ENCODE peak calls at places on chromosomes 12 and 14, in eight cellular contexts. O is esophagus muscularis mucosa, P is Karpas-422, Q is SK-N-SH, K is astrocyte, R is lung, F is right atrium auricular region, E is AG04450. B is an unnamed sample.

GRCh38 chr12:52612431-52613290 is 5.7 kb downstream of the KRT73 start:
- DNase-seq in O (peak), P (no peak), Q (no peak), K (no peak), R (no peak), F (peak), E (no peak), B (peak)

GRCh38 chr12:11059784-11060183 is 2.3 kb downstream of the TAS2R46 start:
- DNase-seq in O (no peak), P (no peak), Q (no peak), K (no peak), R (no peak), F (no peak), E (no peak), B (no peak)

GRCh38 chr12:79690606-79691298 is at the start of gene PAWR:
- DNase-seq in O (no peak), P (peak), Q (peak), K (peak), R (peak), F (no peak), E (no peak), B (peak)

GRCh38 chr14:101559624-101560533 is 1.4 kb upstream of the DIO3 start:
- DNase-seq in O (no peak), P (no peak), Q (peak), K (peak), R (no peak), F (no peak), E (no peak), B (no peak)

GRCh38 chr14:30015471-30015870 is 87.8 kb upstream of the PRKD1 start:
- DNase-seq in O (no peak), P (no peak), Q (no peak), K (peak), R (no peak), F (no peak), E (no peak), B (no peak)

GRCh38 chr12:85856966-85857365 is 17.1 kb upstream of the NTS start:
- DNase-seq in O (no peak), P (no peak), Q (no peak), K (no peak), R (no peak), F (no peak), E (no peak), B (peak)

GRCh38 chr12:98997-99396 is 32.4 kb downstream of the IQSEC3 start:
- DNase-seq in O (no peak), P (no peak), Q (no peak), K (no peak), R (no peak), F (no peak), E (no peak), B (no peak)

GRCh38 chr14:59253527-59253926 is 65.1 kb downstream of the DAAM1 start:
- DNase-seq in O (no peak), P (no peak), Q (no peak), K (no peak), R (no peak), F (no peak), E (no peak), B (no peak)

GRCh38 chr12:62123721-62124203 is 136.4 kb upstream of the USP15 start:
- DNase-seq in O (no peak), P (peak), Q (peak), K (peak), R (no peak), F (no peak), E (peak), B (no peak)

GRCh38 chr12:122732611-122733010 is 2.0 kb upstream of the HCAR1 start:
- DNase-seq in O (no peak), P (peak), Q (no peak), K (no peak), R (no peak), F (no peak), E (no peak), B (no peak)

DNA sequence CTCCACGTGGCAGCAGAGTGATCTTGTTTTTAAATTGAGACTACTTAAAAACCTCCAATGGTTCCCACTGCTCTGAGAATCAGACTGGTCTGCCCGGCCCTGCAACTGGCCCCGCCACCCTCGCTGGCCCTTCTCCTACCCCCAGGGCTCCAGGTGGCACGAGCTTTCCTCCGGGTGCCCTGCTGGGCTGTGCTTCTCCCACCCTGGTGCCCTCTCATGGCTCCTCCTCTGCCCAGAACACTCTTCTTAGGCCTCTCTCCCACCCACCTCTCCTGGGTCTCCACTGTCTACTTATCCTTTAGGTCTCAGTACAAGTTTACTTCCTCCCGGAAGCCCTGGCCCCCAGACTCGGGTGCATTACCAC is 26.5 kb downstream of the CCDC92 start:
- DNase-seq in O (no peak), P (no peak), Q (no peak), K (no peak), R (no peak), F (no peak), E (no peak), B (peak)
- H3K27ac ChIP-seq in O (no peak), P (no peak), Q (no peak), K (no peak), R (no peak), F (no peak), E (no peak), B (no peak)

GRCh38 chr14:34018125-34018524 is 67.3 kb upstream of the EGLN3 start:
- DNase-seq in O (no peak), P (no peak), Q (no peak), K (no peak), R (no peak), F (no peak), E (no peak), B (no peak)
- H3K4me3 ChIP-seq in O (no peak), P (peak), Q (no peak), K (no peak), R (no peak), F (peak), E (no peak), B (peak)

GRCh38 chr14:54438703-54439102 is 2.5 kb downstream of the CNIH1 start:
- DNase-seq in O (no peak), P (no peak), Q (no peak), K (no peak), R (no peak), F (no peak), E (no peak), B (no peak)
- H3K27ac ChIP-seq in O (no peak), P (no peak), Q (no peak), K (no peak), R (no peak), F (no peak), E (no peak), B (no peak)

DNA sequence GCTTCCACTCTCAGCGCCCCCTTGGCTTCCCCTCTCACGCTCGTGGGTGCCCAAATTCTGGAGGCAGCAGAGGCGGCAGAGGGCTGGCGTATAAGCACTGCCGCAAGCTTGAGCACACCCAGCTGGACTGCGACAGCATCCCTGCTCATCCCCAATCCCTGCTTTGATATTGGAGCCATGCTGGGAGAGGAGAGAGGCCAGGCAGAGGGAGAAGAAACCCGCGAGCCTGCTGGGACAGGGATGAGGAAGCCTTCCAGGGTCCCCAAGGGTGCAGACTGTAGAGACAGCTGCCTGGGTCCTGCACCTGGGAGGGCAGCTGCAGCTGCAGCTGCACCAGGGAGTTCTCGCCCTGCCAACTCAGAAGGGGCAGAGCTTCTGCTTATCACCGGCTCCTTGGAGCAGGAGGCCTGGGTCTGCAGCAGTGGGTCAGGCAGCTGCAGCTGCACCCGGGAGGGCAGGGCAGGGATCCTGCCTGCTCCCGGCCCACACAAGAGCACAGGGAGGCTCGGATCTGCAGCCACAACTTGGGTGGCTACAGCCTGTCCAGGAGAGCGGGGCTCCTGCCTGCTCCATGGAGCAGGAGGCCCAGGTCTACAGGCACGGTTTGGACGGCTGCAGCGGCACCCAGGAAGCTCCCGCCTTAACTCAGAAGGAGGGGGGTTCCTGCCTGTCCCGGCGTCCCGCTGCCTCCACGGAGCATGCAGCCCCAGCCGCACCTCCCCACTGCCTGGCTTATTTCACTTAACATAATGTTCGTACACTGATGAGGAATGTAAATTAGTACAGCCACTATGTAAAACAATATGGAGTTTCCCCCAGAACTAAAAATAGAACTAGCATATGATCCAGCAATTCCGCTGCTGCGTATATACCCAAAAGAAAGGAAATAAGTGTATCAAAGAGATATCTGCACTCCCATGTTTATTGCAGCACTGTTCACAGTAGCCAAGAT is 60.4 kb upstream of the SGPP1 start:
- DNase-seq in O (no peak), P (no peak), Q (no peak), K (no peak), R (no peak), F (no peak), E (no peak), B (no peak)
- H3K4me3 ChIP-seq in O (peak), P (no peak), Q (no peak), K (no peak), R (no peak), F (no peak), E (peak), B (peak)

GRCh38 chr12:91885851-91886250 is 259.8 kb downstream of the BTG1 start:
- DNase-seq in O (no peak), P (no peak), Q (no peak), K (no peak), R (no peak), F (no peak), E (no peak), B (no peak)
- H3K27ac ChIP-seq in O (no peak), P (no peak), Q (no peak), K (no peak), R (no peak), F (no peak), E (no peak), B (no peak)

GRCh38 chr14:99753225-99754140 is 39.7 kb upstream of the EML1 start:
- DNase-seq in O (no peak), P (no peak), Q (no peak), K (no peak), R (no peak), F (no peak), E (no peak), B (no peak)
- H3K4me3 ChIP-seq in O (no peak), P (no peak), Q (no peak), K (no peak), R (no peak), F (no peak), E (no peak), B (no peak)

GRCh38 chr12:124569375-124570148 is 2.1 kb upstream of the NCOR2 start:
- DNase-seq in O (no peak), P (no peak), Q (no peak), K (no peak), R (no peak), F (no peak), E (no peak), B (no peak)
- H3K27ac ChIP-seq in O (peak), P (no peak), Q (peak), K (no peak), R (no peak), F (peak), E (peak), B (no peak)

B was measured in coronary artery.